ENCODE peak calls at places on chromosomes 4 and X, in four cellular contexts. M, P, W and C are unnamed samples.

GRCh38 chrX:15451913-15452312 is 41.2 kb downstream of the PIR start:
- DNase-seq in M (no peak), P (no peak), W (peak; percentile 12), C (peak; percentile 92)

GRCh38 chr4:73019462-73020047 is 50.0 kb downstream of the COX18 start:
- DNase-seq in M (peak; percentile 44), P (no peak), W (peak; percentile 22), C (peak; percentile 76)

GRCh38 chr4:1453731-1454130 is 47.5 kb upstream of the NKX1-1 start:
- DNase-seq in M (no peak), P (no peak), W (no peak), C (no peak)

GRCh38 chrX:155263854-155264628 is at the start of gene RAB39B:
- DNase-seq in M (peak; percentile 68), P (peak; percentile 49), W (peak; percentile 38), C (peak; percentile 71)

GRCh38 chrX:40094041-40094899 is 3.5 kb downstream of the BCOR start:
- DNase-seq in M (peak; percentile 85), P (no peak), W (no peak), C (peak; percentile 60)

GRCh38 chrX:132444936-132445335 is 43.9 kb downstream of the MBNL3 start:
- DNase-seq in M (no peak), P (no peak), W (no peak), C (peak; percentile 6)

GRCh38 chr4:73653695-73654106 is 33.5 kb upstream of the RASSF6 start:
- DNase-seq in M (peak; percentile 49), P (no peak), W (peak; percentile 23), C (peak; percentile 69)

GRCh38 chr4:58510652-58511051 is 1400.5 kb upstream of the IGFBP7 start:
- DNase-seq in M (no peak), P (no peak), W (no peak), C (no peak)

GRCh38 chr4:139208404-139208945 is 31.5 kb upstream of the ELF2 start:
- DNase-seq in M (no peak), P (no peak), W (peak; percentile 72), C (peak; percentile 63)

GRCh38 chr4:7815562-7815961 is 124.1 kb downstream of the AFAP1 start:
- DNase-seq in M (no peak), P (no peak), W (peak; percentile 94), C (peak; percentile 69)

GRCh38 chrX:70998402-70999027 is 67.6 kb upstream of the SLC7A3 start:
- DNase-seq in M (no peak), P (no peak), W (peak; percentile 57), C (peak; percentile 66)

GRCh38 chr4:52028970-52029369 is 8.8 kb upstream of the LRRC66 start:
- DNase-seq in M (no peak), P (no peak), W (peak; percentile 78), C (peak; percentile 59)

GRCh38 chr4:159178147-159178541 is 75.3 kb downstream of the RAPGEF2 start:
- DNase-seq in M (no peak), P (no peak), W (no peak), C (peak; percentile 71)

GRCh38 chr4:7158081-7158750 is 34.1 kb upstream of the SORCS2 start:
- DNase-seq in M (no peak), P (no peak), W (no peak), C (no peak)

GRCh38 chr4:141580523-141580922 is 55.9 kb upstream of the IL15 start:
- DNase-seq in M (no peak), P (no peak), W (no peak), C (no peak)

GRCh38 chrX:53048169-53049126 is at the start of gene GPR173:
- DNase-seq in M (peak; percentile 78), P (no peak), W (peak; percentile 62), C (peak; percentile 69)

GRCh38 chr4:109947457-109947856 is 34.8 kb downstream of the EGF start:
- DNase-seq in M (no peak), P (no peak), W (peak; percentile 51), C (no peak)

GRCh38 chr4:11597506-11597905 is 168.8 kb upstream of the HS3ST1 start:
- DNase-seq in M (no peak), P (no peak), W (no peak), C (no peak)

GRCh38 chr4:107991945-107992625 is 2.4 kb downstream of the HADH start:
- DNase-seq in M (no peak), P (no peak), W (peak; percentile 18), C (peak; percentile 85)

GRCh38 chrX:13180807-13181206 is 136.4 kb upstream of the FAM9C start:
- DNase-seq in M (no peak), P (no peak), W (peak; percentile 70), C (peak; percentile 60)

GRCh38 chr4:90852232-90852631 is 725.0 kb downstream of the CCSER1 start:
- DNase-seq in M (no peak), P (no peak), W (no peak), C (no peak)

GRCh38 chr4:69617083-69617694 is 22.3 kb downstream of the UGT2A2 start:
- DNase-seq in M (peak; percentile 21), P (no peak), W (peak; percentile 38), C (peak; percentile 68)

GRCh38 chr4:10093801-10094552 is 22.6 kb downstream of the WDR1 start:
- DNase-seq in M (no peak), P (peak; percentile 30), W (peak; percentile 97), C (peak; percentile 95)

GRCh38 chr4:4857001-4857808 is 2.3 kb upstream of the MSX1 start:
- DNase-seq in M (no peak), P (no peak), W (no peak), C (no peak)

GRCh38 chrX:35919536-35920309 is at the start of gene CFAP47:
- DNase-seq in M (peak; percentile 58), P (no peak), W (no peak), C (no peak)

GRCh38 chrX:23661671-23662070 is 5.6 kb upstream of the PRDX4 start:
- DNase-seq in M (no peak), P (no peak), W (peak; percentile 67), C (peak; percentile 4)

GRCh38 chr4:17511950-17512795 is at the start of gene QDPR:
- DNase-seq in M (peak; percentile 94), P (peak; percentile 58), W (peak; percentile 38), C (peak; percentile 51)

GRCh38 chr4:114782842-114783595 is 184.4 kb downstream of the UGT8 start:
- DNase-seq in M (no peak), P (no peak), W (peak; percentile 14), C (no peak)

GRCh38 chr4:45550766-45551366 is 573.0 kb downstream of the GABRG1 start:
- DNase-seq in M (no peak), P (no peak), W (no peak), C (no peak)

GRCh38 chr4:10245761-10246160 is 129.2 kb upstream of the WDR1 start:
- DNase-seq in M (no peak), P (no peak), W (no peak), C (no peak)

GRCh38 chr4:84496356-84497219 is 2.5 kb downstream of the NKX6-1 start:
- DNase-seq in M (peak; percentile 79), P (no peak), W (no peak), C (no peak)

GRCh38 chr4:48216563-48216962 is 53.1 kb downstream of the TEC start:
- DNase-seq in M (no peak), P (no peak), W (no peak), C (no peak)

GRCh38 chr4:68082758-68083157 is 46.9 kb downstream of the TMPRSS11F start:
- DNase-seq in M (no peak), P (no peak), W (no peak), C (no peak)

GRCh38 chr4:112130903-112131302 is 14.4 kb upstream of the FAM241A start:
- DNase-seq in M (peak; percentile 51), P (no peak), W (peak; percentile 58), C (no peak)

GRCh38 chrX:2712890-2713860 is 22.1 kb downstream of the CD99 start:
- DNase-seq in M (no peak), P (no peak), W (no peak), C (no peak)
- H3K4me3 ChIP-seq in M (no peak overlapping the region), P (no peak overlapping the region), W (no peak overlapping the region), C (no peak overlapping the region)

GRCh38 chr4:121701263-121701662 is 4.5 kb upstream of the ANXA5 start:
- DNase-seq in M (no peak), P (no peak), W (no peak), C (no peak)
- H3K4me3 ChIP-seq in M (no peak overlapping the region), P (no peak overlapping the region), W (no peak overlapping the region), C (no peak overlapping the region)

GRCh38 chr4:3485011-3485881 is 22.1 kb downstream of the DOK7 start:
- DNase-seq in M (no peak), P (no peak), W (no peak), C (no peak)
- H3K4me3 ChIP-seq in M (no peak overlapping the region), P (no peak overlapping the region), W (no peak overlapping the region), C (no peak overlapping the region)

GRCh38 chrX:41118156-41118555 is 32.9 kb downstream of the USP9X start:
- DNase-seq in M (no peak), P (no peak), W (no peak), C (no peak)
- H3K4me3 ChIP-seq in M (no peak overlapping the region), P (no peak overlapping the region), W (no peak overlapping the region), C (no peak overlapping the region)

GRCh38 chrX:72713130-72713529 is 976 bp downstream of the PHKA1 start:
- DNase-seq in M (no peak), P (no peak), W (no peak), C (peak; percentile 2)

GRCh38 chrX:72715546-72715945 is 1.4 kb upstream of the PHKA1 start:
- DNase-seq in M (no peak), P (no peak), W (no peak), C (no peak)

GRCh38 chrX:72714471-72714916 is 388 bp upstream of the PHKA1 start:
- DNase-seq in M (peak; percentile 63), P (no peak), W (peak; percentile 63), C (peak; percentile 86)

GRCh38 chrX:72716766-72717165 is 2.7 kb upstream of the PHKA1 start:
- DNase-seq in M (no peak), P (no peak), W (no peak), C (peak; percentile 4)

GRCh38 chrX:72712094-72712755 is 1.9 kb downstream of the PHKA1 start:
- DNase-seq in M (no peak), P (no peak), W (no peak), C (no peak)
- H3K4me3 ChIP-seq in M (no peak overlapping the region), P (no peak overlapping the region), W (no peak overlapping the region), C (no peak overlapping the region)

GRCh38 chrX:19372170-19373033 is 28.7 kb downstream of the PDHA1 start:
- DNase-seq in M (peak; percentile 81), P (peak; percentile 37), W (peak; percentile 20), C (peak; percentile 65)
- H3K4me3 ChIP-seq in M (peak overlapping the region; percentile 55), P (peak overlapping the region; percentile 22), W (peak overlapping the region; percentile 50), C (peak overlapping the region; percentile 43)

DNA sequence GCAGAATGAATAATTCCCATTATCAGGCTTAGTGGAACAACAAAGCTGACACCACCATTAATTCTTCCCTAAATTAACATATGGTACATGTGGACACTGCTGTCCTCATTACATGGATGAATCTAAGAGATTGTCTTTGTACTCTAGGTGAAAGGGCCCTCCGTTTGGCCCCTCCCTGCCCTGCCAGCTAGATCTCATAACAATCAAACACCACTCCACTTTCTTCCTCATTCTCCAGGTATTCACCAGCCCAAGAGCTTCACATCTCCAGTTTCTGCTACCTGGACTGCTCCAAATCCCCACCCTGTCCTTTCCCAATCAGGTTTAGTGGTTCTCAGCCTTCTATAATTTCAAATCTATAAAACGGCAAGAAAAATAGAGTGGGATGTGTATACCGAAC is 3.8 kb downstream of the HSD17B11 start:
- DNase-seq in M (no peak), P (no peak), W (no peak), C (no peak)
- H3K4me3 ChIP-seq in M (no peak overlapping the region), P (no peak overlapping the region), W (no peak overlapping the region), C (no peak overlapping the region)